ENCODE peak calls at places on chromosome 1, in nine cellular contexts. One of them, this sample, is unnamed.

GRCh38 chr1:212587304-212588136 is 21.0 kb upstream of the ATF3 start:
- DNase-seq in activated gamma-delta T cell: no peak
- DNase-seq in amniotic stem cell: no peak
- DNase-seq in stromal cell of bone marrow: no peak
- DNase-seq in T1000: no peak
- DNase-seq in left colon: no peak
- DNase-seq in D341Med: no peak
- DNase-seq in posterior cingulate gyrus: no peak
- DNase-seq in HCT116: no peak
- DNase-seq in this sample: no peak

GRCh38 chr1:57206038-57206437 is 217.8 kb downstream of the DAB1 start:
- DNase-seq in activated gamma-delta T cell: no peak
- DNase-seq in amniotic stem cell: no peak
- DNase-seq in stromal cell of bone marrow: no peak
- DNase-seq in T1000: no peak
- DNase-seq in left colon: no peak
- DNase-seq in D341Med: no peak
- DNase-seq in posterior cingulate gyrus: no peak
- DNase-seq in HCT116: no peak
- DNase-seq in this sample: no peak

GRCh38 chr1:171715813-171716251 is 26.0 kb downstream of the VAMP4 start:
- DNase-seq in activated gamma-delta T cell: no peak
- DNase-seq in amniotic stem cell: no peak
- DNase-seq in stromal cell of bone marrow: no peak
- DNase-seq in T1000: no peak
- DNase-seq in left colon: no peak
- DNase-seq in D341Med: no peak
- DNase-seq in posterior cingulate gyrus: no peak
- DNase-seq in HCT116: no peak
- DNase-seq in this sample: no peak

GRCh38 chr1:224637510-224637909 is 21.4 kb downstream of the CNIH3 start:
- DNase-seq in activated gamma-delta T cell: no peak
- DNase-seq in amniotic stem cell: no peak
- DNase-seq in stromal cell of bone marrow: no peak
- DNase-seq in T1000: peak
- DNase-seq in left colon: no peak
- DNase-seq in D341Med: no peak
- DNase-seq in posterior cingulate gyrus: no peak
- DNase-seq in HCT116: no peak
- DNase-seq in this sample: no peak

GRCh38 chr1:247273013-247273412 is 17.1 kb downstream of the VN1R5 start:
- DNase-seq in activated gamma-delta T cell: no peak
- DNase-seq in amniotic stem cell: no peak
- DNase-seq in stromal cell of bone marrow: no peak
- DNase-seq in T1000: no peak
- DNase-seq in left colon: no peak
- DNase-seq in D341Med: no peak
- DNase-seq in posterior cingulate gyrus: peak
- DNase-seq in HCT116: no peak
- DNase-seq in this sample: no peak

GRCh38 chr1:92653605-92654381 is 131.1 kb downstream of the EVI5 start:
- DNase-seq in activated gamma-delta T cell: no peak
- DNase-seq in amniotic stem cell: no peak
- DNase-seq in stromal cell of bone marrow: no peak
- DNase-seq in T1000: no peak
- DNase-seq in left colon: no peak
- DNase-seq in D341Med: no peak
- DNase-seq in posterior cingulate gyrus: no peak
- DNase-seq in HCT116: no peak
- DNase-seq in this sample: no peak

GRCh38 chr1:224736619-224737352 is 120.7 kb downstream of the CNIH3 start:
- DNase-seq in activated gamma-delta T cell: no peak
- DNase-seq in amniotic stem cell: no peak
- DNase-seq in stromal cell of bone marrow: peak
- DNase-seq in T1000: peak
- DNase-seq in left colon: no peak
- DNase-seq in D341Med: no peak
- DNase-seq in posterior cingulate gyrus: no peak
- DNase-seq in HCT116: no peak
- DNase-seq in this sample: no peak

GRCh38 chr1:54842206-54842915 is 41.2 kb upstream of the TTC22 start:
- DNase-seq in activated gamma-delta T cell: no peak
- DNase-seq in amniotic stem cell: no peak
- DNase-seq in stromal cell of bone marrow: no peak
- DNase-seq in T1000: no peak
- DNase-seq in left colon: no peak
- DNase-seq in D341Med: peak
- DNase-seq in posterior cingulate gyrus: no peak
- DNase-seq in HCT116: no peak
- DNase-seq in this sample: no peak

GRCh38 chr1:199172286-199173124 is 533.7 kb downstream of the PTPRC start:
- DNase-seq in activated gamma-delta T cell: no peak
- DNase-seq in amniotic stem cell: no peak
- DNase-seq in stromal cell of bone marrow: no peak
- DNase-seq in T1000: no peak
- DNase-seq in left colon: no peak
- DNase-seq in D341Med: no peak
- DNase-seq in posterior cingulate gyrus: no peak
- DNase-seq in HCT116: no peak
- DNase-seq in this sample: no peak

GRCh38 chr1:193729429-193729828 is 543.0 kb upstream of the B3GALT2 start:
- DNase-seq in activated gamma-delta T cell: no peak
- DNase-seq in amniotic stem cell: peak
- DNase-seq in stromal cell of bone marrow: no peak
- DNase-seq in T1000: no peak
- DNase-seq in left colon: no peak
- DNase-seq in D341Med: no peak
- DNase-seq in posterior cingulate gyrus: no peak
- DNase-seq in HCT116: no peak
- DNase-seq in this sample: no peak

GRCh38 chr1:92886886-92887419 is 55.1 kb downstream of the RPL5 start:
- DNase-seq in activated gamma-delta T cell: no peak
- DNase-seq in amniotic stem cell: no peak
- DNase-seq in stromal cell of bone marrow: no peak
- DNase-seq in T1000: no peak
- DNase-seq in left colon: peak
- DNase-seq in D341Med: no peak
- DNase-seq in posterior cingulate gyrus: no peak
- DNase-seq in HCT116: no peak
- DNase-seq in this sample: no peak

GRCh38 chr1:210342986-210343780 is 14.5 kb downstream of the HHAT start:
- DNase-seq in activated gamma-delta T cell: no peak
- DNase-seq in amniotic stem cell: no peak
- DNase-seq in stromal cell of bone marrow: no peak
- DNase-seq in T1000: no peak
- DNase-seq in left colon: no peak
- DNase-seq in D341Med: no peak
- DNase-seq in posterior cingulate gyrus: no peak
- DNase-seq in HCT116: no peak
- DNase-seq in this sample: no peak

GRCh38 chr1:21302747-21303715 is 12.8 kb upstream of the ECE1 start:
- DNase-seq in activated gamma-delta T cell: no peak
- DNase-seq in amniotic stem cell: no peak
- DNase-seq in stromal cell of bone marrow: no peak
- DNase-seq in T1000: no peak
- DNase-seq in left colon: peak
- DNase-seq in D341Med: no peak
- DNase-seq in posterior cingulate gyrus: no peak
- DNase-seq in HCT116: no peak
- DNase-seq in this sample: no peak

GRCh38 chr1:205504311-205505075 is at the start of gene CDK18:
- DNase-seq in activated gamma-delta T cell: no peak
- DNase-seq in amniotic stem cell: no peak
- DNase-seq in stromal cell of bone marrow: no peak
- DNase-seq in T1000: no peak
- DNase-seq in left colon: peak
- DNase-seq in D341Med: peak
- DNase-seq in posterior cingulate gyrus: peak
- DNase-seq in HCT116: peak
- DNase-seq in this sample: peak

GRCh38 chr1:204619721-204620120 is 65.8 kb downstream of the LRRN2 start:
- DNase-seq in activated gamma-delta T cell: no peak
- DNase-seq in amniotic stem cell: no peak
- DNase-seq in stromal cell of bone marrow: no peak
- DNase-seq in T1000: no peak
- DNase-seq in left colon: no peak
- DNase-seq in D341Med: peak
- DNase-seq in posterior cingulate gyrus: no peak
- DNase-seq in HCT116: no peak
- DNase-seq in this sample: no peak

GRCh38 chr1:61011514-61012263 is 70.7 kb upstream of the NFIA start:
- DNase-seq in activated gamma-delta T cell: no peak
- DNase-seq in amniotic stem cell: no peak
- DNase-seq in stromal cell of bone marrow: no peak
- DNase-seq in T1000: no peak
- DNase-seq in left colon: no peak
- DNase-seq in D341Med: no peak
- DNase-seq in posterior cingulate gyrus: no peak
- DNase-seq in HCT116: no peak
- DNase-seq in this sample: no peak